ENCODE peak calls at places on chromosomes 13 and 19, in four cellular contexts. One of them, this sample, is unnamed. For H3K4me1 and H3K36me3, the result is how much of the 10 kb centered on the place peaks cover.

GRCh38 chr13:51237887-51238286 is 15.7 kb downstream of the FAM124A start:
- DNase-seq in K562: no peak
- DNase-seq in H1: no peak
- DNase-seq in cardiac muscle cell: no peak
- DNase-seq in this sample: no peak

GRCh38 chr13:98751397-98752110 is 918 bp downstream of the SLC15A1 start:
- DNase-seq in cardiac muscle cell: peak
- DNase-seq in K562: no peak
- DNase-seq in H1: no peak
- DNase-seq in this sample: no peak

GRCh38 chr19:29872224-29872731 is 60.5 kb downstream of the CCNE1 start:
- DNase-seq in H1: no peak
- DNase-seq in K562: peak
- DNase-seq in cardiac muscle cell: peak
- DNase-seq in this sample: no peak

GRCh38 chr19:6693056-6693471 is 23.1 kb upstream of the TNFSF14 start:
- DNase-seq in cardiac muscle cell: no peak
- DNase-seq in K562: peak
- DNase-seq in H1: no peak
- DNase-seq in this sample: no peak

GRCh38 chr13:85535306-85535705 is 263.9 kb downstream of the SLITRK6 start:
- DNase-seq in K562: no peak
- DNase-seq in cardiac muscle cell: no peak
- DNase-seq in H1: no peak
- DNase-seq in this sample: no peak

GRCh38 chr13:26300140-26300539 is 46.2 kb downstream of the CDK8 start:
- DNase-seq in K562: no peak
- DNase-seq in cardiac muscle cell: no peak
- DNase-seq in H1: no peak
- DNase-seq in this sample: no peak

GRCh38 chr13:48954086-48954485 is 21.6 kb upstream of the FNDC3A start:
- DNase-seq in K562: no peak
- DNase-seq in cardiac muscle cell: no peak
- DNase-seq in H1: no peak
- DNase-seq in this sample: peak

GRCh38 chr19:412356-413355 is 3.7 kb upstream of the C2CD4C start:
- DNase-seq in H1: no peak
- DNase-seq in cardiac muscle cell: no peak
- DNase-seq in K562: no peak
- DNase-seq in this sample: no peak

GRCh38 chr19:21850636-21851255 is 14.8 kb upstream of the ZNF43 start:
- DNase-seq in H1: no peak
- DNase-seq in cardiac muscle cell: no peak
- DNase-seq in K562: no peak
- DNase-seq in this sample: no peak

GRCh38 chr13:61833228-61833627 is 417.6 kb upstream of the PCDH20 start:
- DNase-seq in K562: no peak
- DNase-seq in cardiac muscle cell: no peak
- DNase-seq in H1: no peak
- DNase-seq in this sample: no peak

GRCh38 chr19:15672580-15673175 is at the start of gene CYP4F12:
- DNase-seq in K562: peak
- DNase-seq in H1: no peak
- DNase-seq in cardiac muscle cell: no peak
- DNase-seq in this sample: peak

GRCh38 chr19:2270157-2270571 is 11.8 kb downstream of the PEAK3 start:
- DNase-seq in cardiac muscle cell: no peak
- DNase-seq in K562: peak
- DNase-seq in H1: no peak
- DNase-seq in this sample: no peak

GRCh38 chr13:100454876-100455275 is 133.7 kb downstream of the GGACT start:
- DNase-seq in K562: no peak
- DNase-seq in cardiac muscle cell: no peak
- DNase-seq in H1: no peak
- DNase-seq in this sample: no peak

GRCh38 chr13:38628554-38628953 is 58.3 kb upstream of the FREM2 start:
- DNase-seq in H1: no peak
- DNase-seq in cardiac muscle cell: no peak
- DNase-seq in K562: no peak
- DNase-seq in this sample: no peak
- H3K4me1 ChIP-seq in H1: under half
- H3K4me1 ChIP-seq in cardiac muscle cell: under half
- H3K4me1 ChIP-seq in K562: under half
- H3K4me1 ChIP-seq in this sample: under half

GRCh38 chr19:43592800-43593350 is 3.1 kb downstream of the IRGQ start:
- DNase-seq in cardiac muscle cell: no peak
- DNase-seq in K562: no peak
- DNase-seq in H1: no peak
- DNase-seq in this sample: no peak

GRCh38 chr19:43594710-43595604 is 977 bp downstream of the IRGQ start:
- DNase-seq in K562: peak
- DNase-seq in cardiac muscle cell: peak
- DNase-seq in H1: no peak
- DNase-seq in this sample: no peak

GRCh38 chr19:43595999-43596841 is at the start of the genes IRGQ and ZNF576:
- DNase-seq in K562: peak
- DNase-seq in cardiac muscle cell: peak
- DNase-seq in H1: peak
- DNase-seq in this sample: peak

GRCh38 chr19:43595605-43595998 is 332 bp downstream of the IRGQ start:
- DNase-seq in K562: no peak
- DNase-seq in cardiac muscle cell: no peak
- DNase-seq in H1: no peak
- DNase-seq in this sample: no peak

GRCh38 chr19:43594081-43594697 is 1.7 kb downstream of the IRGQ start:
- DNase-seq in cardiac muscle cell: no peak
- DNase-seq in K562: no peak
- DNase-seq in H1: no peak
- DNase-seq in this sample: no peak
- H3K36me3 ChIP-seq in cardiac muscle cell: under half
- H3K36me3 ChIP-seq in K562: under half
- H3K36me3 ChIP-seq in H1: under half
- H3K36me3 ChIP-seq in this sample: under half

GRCh38 chr19:49132974-49133609 is 13.7 kb downstream of the PPFIA3 start:
- DNase-seq in K562: peak
- DNase-seq in cardiac muscle cell: peak
- DNase-seq in H1: no peak
- DNase-seq in this sample: no peak
- H3K4me3 ChIP-seq in K562: peak
- H3K4me3 ChIP-seq in cardiac muscle cell: no peak
- H3K4me3 ChIP-seq in H1: peak
- H3K4me3 ChIP-seq in this sample: no peak

DNA sequence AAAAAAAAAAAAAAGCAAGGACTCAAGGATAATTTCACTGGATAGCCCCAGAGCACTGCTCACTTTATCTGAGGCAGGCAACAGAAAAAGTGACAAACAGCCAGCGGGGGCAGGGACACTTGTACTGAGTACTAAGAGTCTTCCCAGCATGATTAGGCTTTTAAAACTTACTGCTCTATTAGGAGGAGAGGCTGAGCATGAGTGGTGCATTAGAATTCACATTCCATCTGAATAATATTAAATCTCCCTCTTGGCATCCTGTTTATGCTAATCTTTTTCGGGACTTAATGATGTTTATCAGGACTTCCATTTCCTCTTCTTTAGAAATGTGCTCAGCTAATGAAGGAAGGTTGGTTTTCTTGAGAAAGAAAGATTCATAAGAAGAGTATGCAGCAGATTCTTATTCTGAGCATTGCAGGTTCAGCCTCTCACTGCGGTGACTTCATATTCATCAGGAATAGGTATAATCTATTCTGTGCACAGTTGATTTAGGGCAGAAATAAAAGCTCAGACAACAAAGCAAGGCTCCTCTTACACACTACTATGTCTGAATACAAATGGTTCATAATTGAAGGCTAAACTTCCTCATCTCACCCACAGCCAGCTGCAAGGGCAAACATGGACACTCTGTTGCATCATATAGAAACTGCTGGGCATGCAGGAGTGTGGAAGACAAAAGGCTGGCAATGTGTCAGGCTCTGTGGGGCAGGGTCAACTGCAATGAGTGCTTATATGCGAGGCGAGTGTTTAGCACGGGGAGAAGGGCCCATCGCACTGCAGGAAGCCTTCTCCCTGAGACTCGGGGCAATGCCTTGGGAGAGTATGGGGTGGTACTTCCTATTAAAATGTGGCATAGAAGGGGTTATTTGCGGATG is 107.1 kb downstream of the KL start:
- DNase-seq in H1: no peak
- DNase-seq in K562: no peak
- DNase-seq in cardiac muscle cell: peak
- DNase-seq in this sample: no peak
- H3K4me1 ChIP-seq in H1: under half
- H3K4me1 ChIP-seq in K562: under half
- H3K4me1 ChIP-seq in cardiac muscle cell: under half
- H3K4me1 ChIP-seq in this sample: under half

DNA sequence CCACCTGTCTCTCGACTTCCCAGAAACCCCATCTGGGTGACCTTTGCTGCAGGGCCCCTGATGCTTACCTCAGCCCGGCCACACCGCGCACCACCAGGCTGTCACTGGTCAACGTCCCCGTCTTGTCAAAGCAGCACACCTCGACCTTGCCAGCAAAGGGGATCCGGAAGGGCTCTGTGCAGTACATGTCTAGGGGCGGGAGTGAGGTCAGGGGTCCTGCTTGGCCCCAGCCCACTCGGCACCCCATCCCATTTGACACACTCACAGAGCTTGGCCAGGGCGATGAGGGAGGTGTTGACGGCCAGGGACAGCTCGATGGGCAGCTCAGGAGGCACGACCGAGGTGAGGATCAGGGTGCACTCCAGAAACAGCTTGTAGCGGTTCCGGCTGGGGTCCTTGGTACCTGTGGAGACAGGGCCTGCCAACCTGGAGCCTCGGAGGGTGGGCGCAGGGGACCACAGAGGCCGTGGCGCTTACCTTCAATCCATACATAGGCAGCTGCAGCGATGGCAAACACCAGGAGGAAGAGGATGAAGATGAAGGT is 8.4 kb downstream of the ATP13A1 start:
- DNase-seq in K562: no peak
- DNase-seq in H1: no peak
- DNase-seq in cardiac muscle cell: no peak
- DNase-seq in this sample: no peak
- H3K36me3 ChIP-seq in K562: half or more
- H3K36me3 ChIP-seq in H1: half or more
- H3K36me3 ChIP-seq in cardiac muscle cell: under half
- H3K36me3 ChIP-seq in this sample: half or more

GRCh38 chr13:111227405-111227804 is 93.0 kb upstream of the TEX29 start:
- DNase-seq in K562: no peak
- DNase-seq in cardiac muscle cell: no peak
- DNase-seq in H1: no peak
- DNase-seq in this sample: no peak

GRCh38 chr13:111225184-111225583 is 95.3 kb upstream of the TEX29 start:
- DNase-seq in cardiac muscle cell: no peak
- DNase-seq in K562: no peak
- DNase-seq in H1: no peak
- DNase-seq in this sample: no peak

GRCh38 chr13:111230385-111230930 is 90.0 kb upstream of the TEX29 start:
- DNase-seq in cardiac muscle cell: peak
- DNase-seq in K562: no peak
- DNase-seq in H1: no peak
- DNase-seq in this sample: no peak

GRCh38 chr13:111225810-111226546 is 94.5 kb upstream of the TEX29 start:
- DNase-seq in H1: no peak
- DNase-seq in K562: no peak
- DNase-seq in cardiac muscle cell: no peak
- DNase-seq in this sample: no peak

GRCh38 chr13:111228262-111229144 is 91.9 kb upstream of the TEX29 start:
- DNase-seq in H1: no peak
- DNase-seq in cardiac muscle cell: no peak
- DNase-seq in K562: no peak
- DNase-seq in this sample: no peak
- H3K4me3 ChIP-seq in H1: no peak
- H3K4me3 ChIP-seq in cardiac muscle cell: no peak
- H3K4me3 ChIP-seq in K562: no peak
- H3K4me3 ChIP-seq in this sample: no peak

This sample was measured in SJCRH30.